ENCODE peak calls at places on chromosomes 5 and 9, in five cellular contexts. Y is GM06990, D is WERI-Rb-1, S is Calu3, O is coronary artery. K is an unnamed sample.

GRCh38 chr5:79235222-79235577 is 731 bp upstream of the JMY start:
- DNase-seq in Y (peak; percentile 48), D (no peak), S (no peak), O (no peak), K (no peak)

GRCh38 chr5:14187660-14188059 is 44.5 kb downstream of the TRIO start:
- DNase-seq in Y (no peak), D (no peak), S (no peak), O (no peak), K (no peak)

GRCh38 chr5:172035039-172035438 is 28.6 kb upstream of the FBXW11 start:
- DNase-seq in Y (no peak), D (no peak), S (no peak), O (no peak), K (no peak)

GRCh38 chr5:123512631-123513461 is 869 bp downstream of the CSNK1G3 start:
- DNase-seq in Y (peak; percentile 45), D (peak; percentile 30), S (peak; percentile 37), O (peak; percentile 76), K (peak; percentile 66)

GRCh38 chr5:133396724-133397123 is 215.6 kb downstream of the FSTL4 start:
- DNase-seq in Y (no peak), D (no peak), S (no peak), O (peak; percentile 29), K (no peak)

GRCh38 chr9:1233568-1233967 is 183.4 kb downstream of the DMRT2 start:
- DNase-seq in Y (no peak), D (no peak), S (no peak), O (no peak), K (no peak)

GRCh38 chr5:138438724-138439536 is at the start of gene REEP2:
- DNase-seq in Y (peak; percentile 82), D (peak; percentile 63), S (peak; percentile 64), O (no peak), K (peak; percentile 83)

GRCh38 chr5:127875235-127876021 is 172.2 kb downstream of the CCDC192 start:
- DNase-seq in Y (peak; percentile 22), D (peak; percentile 74), S (peak; percentile 84), O (no peak), K (peak; percentile 54)

GRCh38 chr5:54889826-54890225 is 95.6 kb downstream of the ESM1 start:
- DNase-seq in Y (no peak), D (no peak), S (peak; percentile 28), O (no peak), K (no peak)

GRCh38 chr5:109688647-109688998 is 1.1 kb upstream of the MAN2A1 start:
- DNase-seq in Y (no peak), D (no peak), S (no peak), O (no peak), K (no peak)

GRCh38 chr9:124270504-124271335 is 13.0 kb downstream of the NEK6 start:
- DNase-seq in Y (no peak), D (no peak), S (no peak), O (no peak), K (no peak)

GRCh38 chr5:72204946-72205345 is 97.7 kb downstream of the MAP1B start:
- DNase-seq in Y (no peak), D (no peak), S (no peak), O (no peak), K (no peak)

GRCh38 chr9:93127395-93127911 is 6.6 kb downstream of the NINJ1 start:
- DNase-seq in Y (no peak), D (no peak), S (no peak), O (no peak), K (no peak)

GRCh38 chr5:78269088-78269703 is 25.3 kb downstream of the AP3B1 start:
- DNase-seq in Y (peak; percentile 17), D (no peak), S (no peak), O (no peak), K (no peak)

GRCh38 chr9:69937358-69937757 is 106.3 kb upstream of the MAMDC2 start:
- DNase-seq in Y (no peak), D (no peak), S (no peak), O (no peak), K (no peak)

GRCh38 chr9:131475111-131475955 is 27.4 kb upstream of the POMT1 start:
- DNase-seq in Y (no peak), D (no peak), S (no peak), O (peak; percentile 69), K (no peak)

GRCh38 chr9:99720455-99721050 is 101.1 kb upstream of the NR4A3 start:
- DNase-seq in Y (peak; percentile 47), D (no peak), S (no peak), O (no peak), K (no peak)

GRCh38 chr5:117201016-117201415 is 626.4 kb upstream of the SEMA6A start:
- DNase-seq in Y (no peak), D (no peak), S (no peak), O (no peak), K (no peak)

GRCh38 chr5:108345541-108346171 is 36.2 kb downstream of the FBXL17 start:
- DNase-seq in Y (peak; percentile 22), D (no peak), S (no peak), O (no peak), K (no peak)

GRCh38 chr9:107761307-107761706 is 271.7 kb upstream of the KLF4 start:
- DNase-seq in Y (no peak), D (no peak), S (no peak), O (no peak), K (no peak)

GRCh38 chr5:35488786-35489185 is 128.9 kb upstream of the SPEF2 start:
- DNase-seq in Y (no peak), D (no peak), S (no peak), O (no peak), K (no peak)

GRCh38 chr9:31799953-31800609 is 584.4 kb upstream of the ACO1 start:
- DNase-seq in Y (no peak), D (peak; percentile 37), S (no peak), O (no peak), K (peak; percentile 12)

DNA sequence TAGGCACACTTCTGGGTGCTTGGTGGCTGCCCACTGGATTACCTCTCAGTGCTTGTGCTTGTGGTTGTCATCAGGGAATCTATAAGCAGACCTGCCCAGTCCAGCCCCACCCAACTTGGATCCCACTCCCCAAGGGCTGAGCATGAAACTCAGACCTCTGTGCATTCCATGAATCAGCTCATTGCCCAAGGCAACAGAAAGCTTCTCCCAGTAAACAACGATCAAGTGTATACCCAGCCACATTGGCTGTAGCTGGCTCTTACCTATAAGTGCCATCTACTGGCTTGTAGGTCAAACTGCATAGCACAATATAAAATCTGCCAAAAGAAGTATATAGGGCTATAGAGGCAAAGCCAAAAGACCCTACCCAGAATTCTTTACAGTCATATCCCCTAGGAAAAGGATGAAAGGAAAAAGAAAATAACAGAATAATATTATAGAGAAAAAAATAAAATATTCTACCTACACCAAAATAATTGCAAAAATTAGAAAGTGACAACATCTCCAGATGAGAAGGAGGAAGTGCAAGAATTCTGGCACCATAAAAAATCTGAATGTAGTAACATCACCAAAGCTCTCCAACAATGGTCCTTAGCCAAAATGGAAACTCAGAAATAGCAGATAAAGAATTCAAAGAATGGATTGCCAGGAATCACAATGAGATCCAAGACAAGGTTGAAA is 321.0 kb upstream of the TRPC7 start:
- DNase-seq in Y (no peak), D (peak; percentile 22), S (peak; percentile 10), O (no peak), K (no peak)
- TF ChIP-seq CTCF in Y (peak; percentile 58), D (peak; percentile 60), S (no peak), O (no peak), K (peak; percentile 22)

DNA sequence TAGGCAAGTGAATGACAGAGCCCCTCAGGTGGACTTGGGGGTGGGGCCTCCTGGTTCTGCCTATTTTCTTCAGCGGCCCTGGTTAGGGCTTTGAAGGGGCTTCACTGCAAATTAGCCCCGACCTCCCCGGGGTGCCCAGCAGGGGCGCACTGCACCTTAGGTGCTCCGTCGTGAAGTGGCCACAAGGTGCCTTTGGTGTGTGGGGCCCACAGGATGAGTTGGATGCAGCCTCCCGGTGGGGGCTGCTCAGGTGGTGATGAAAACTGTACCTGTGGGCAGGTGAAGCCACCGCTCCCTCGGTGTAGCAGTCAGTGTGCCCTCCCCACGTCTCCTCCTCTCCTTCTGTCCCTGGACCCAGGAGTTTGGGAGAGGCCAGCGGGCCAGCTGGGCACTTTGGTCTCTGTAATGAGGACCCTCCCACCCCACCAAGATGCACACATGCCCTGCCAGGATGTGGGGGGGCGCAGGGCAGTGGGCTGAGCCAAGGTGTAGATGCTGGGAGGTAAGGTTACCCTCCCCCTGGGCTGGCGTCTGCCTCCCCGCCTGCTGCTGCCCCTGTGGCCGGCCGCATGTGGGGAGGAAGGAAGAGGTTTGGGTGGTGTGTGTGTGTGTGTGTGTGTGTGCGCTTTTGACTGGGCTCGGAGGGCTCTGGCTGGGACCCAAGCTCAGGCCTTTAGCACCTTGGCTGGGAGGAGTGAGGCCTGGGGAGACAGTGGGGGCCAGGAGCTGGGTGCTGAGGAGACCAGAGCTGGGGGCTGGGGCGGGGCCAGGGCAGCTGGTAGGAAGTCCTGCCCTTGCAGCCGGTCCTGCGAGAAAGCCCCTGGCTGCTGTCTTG is 55.6 kb downstream of the RXRA start:
- DNase-seq in Y (peak; percentile 47), D (peak; percentile 24), S (no peak), O (no peak), K (no peak)
- TF ChIP-seq CTCF in Y (peak; percentile 62), D (peak; percentile 56), S (peak; percentile 18), O (no peak), K (no peak)

GRCh38 chr5:102670224-102670836 is 84.8 kb upstream of the PAM start:
- DNase-seq in Y (no peak), D (peak; percentile 60), S (peak; percentile 40), O (no peak), K (no peak)
- TF ChIP-seq CTCF in Y (peak; percentile 69), D (peak; percentile 67), S (peak; percentile 66), O (no peak), K (peak; percentile 40)

GRCh38 chr9:7093040-7093439 is 335.3 kb downstream of the KDM4C start:
- DNase-seq in Y (no peak), D (no peak), S (no peak), O (no peak), K (no peak)

GRCh38 chr9:7094576-7094975 is 336.8 kb downstream of the KDM4C start:
- DNase-seq in Y (no peak), D (no peak), S (no peak), O (no peak), K (no peak)

GRCh38 chr9:7095054-7095453 is 337.3 kb downstream of the KDM4C start:
- DNase-seq in Y (peak; percentile 6), D (no peak), S (no peak), O (no peak), K (no peak)

GRCh38 chr9:7097040-7097715 is 339.4 kb downstream of the KDM4C start:
- DNase-seq in Y (no peak), D (no peak), S (no peak), O (no peak), K (no peak)

DNA sequence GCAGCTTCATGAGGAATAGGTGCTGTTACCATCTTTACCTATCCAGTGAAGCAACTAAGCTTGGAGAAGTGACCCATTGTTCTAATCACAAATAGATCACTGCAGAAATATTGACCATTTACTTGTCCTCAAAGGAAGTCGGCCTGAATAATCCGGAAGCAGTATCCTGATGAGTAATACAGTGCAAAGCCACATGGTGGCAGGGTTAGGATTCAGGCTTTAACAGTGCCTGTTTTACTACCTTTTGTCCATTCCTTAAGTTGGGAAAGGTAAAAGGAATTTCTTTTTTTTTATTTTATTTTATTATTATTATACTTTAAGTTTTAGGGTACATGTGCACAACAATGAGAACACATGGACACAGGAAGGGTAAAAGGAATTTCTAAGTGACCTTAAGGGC is 336.3 kb downstream of the KDM4C start:
- DNase-seq in Y (no peak), D (peak; percentile 11), S (peak; percentile 2), O (no peak), K (no peak)
- TF ChIP-seq CTCF in Y (no peak), D (peak; percentile 24), S (no peak), O (no peak), K (peak; percentile 48)